ENCODE peak calls at places on chromosomes 2 and 18, in four cellular contexts. Z is K562, J is WTC11, B is HepG2. K is an unnamed sample.

GRCh38 chr18:59837586-59837985 is 62.2 kb upstream of the PMAIP1 start:
- DNase-seq in J (peak), Z (peak), B (peak), K (peak)

GRCh38 chr2:20198001-20198400 is 26.9 kb downstream of the SDC1 start:
- DNase-seq in B (no peak), J (no peak), Z (no peak), K (no peak)

GRCh38 chr2:177281400-177282021 is 17.0 kb upstream of the NFE2L2 start:
- DNase-seq in J (no peak), B (no peak), Z (peak), K (peak)

GRCh38 chr18:26322892-26323653 is 96.8 kb downstream of the TAF4B start:
- DNase-seq in Z (no peak), J (no peak), B (peak), K (no peak)

GRCh38 chr2:96095116-96095636 is 21.2 kb downstream of the ADRA2B start:
- DNase-seq in Z (peak), B (no peak), J (no peak), K (no peak)

GRCh38 chr18:6022840-6023239 is 127.5 kb upstream of the TMEM200C start:
- DNase-seq in Z (no peak), B (no peak), J (no peak), K (no peak)

GRCh38 chr2:36780231-36780808 is 83.8 kb downstream of the VIT start:
- DNase-seq in Z (peak), B (peak), J (no peak), K (peak)

GRCh38 chr2:111042772-111043771 is 77.6 kb upstream of the BCL2L11 start:
- DNase-seq in J (no peak), B (no peak), Z (no peak), K (no peak)

GRCh38 chr18:3593381-3593903 is 143.5 kb downstream of the TGIF1 start:
- DNase-seq in Z (peak), B (no peak), J (no peak), K (no peak)

GRCh38 chr2:215609089-215610032 is 173.5 kb upstream of the FN1 start:
- DNase-seq in B (no peak), Z (peak), J (no peak), K (no peak)

GRCh38 chr2:102736174-102736606 is 25.6 kb upstream of the TMEM182 start:
- DNase-seq in Z (peak), J (peak), B (peak), K (no peak)

GRCh38 chr2:26619096-26619495 is 22.1 kb downstream of the CIB4 start:
- DNase-seq in Z (no peak), B (no peak), J (no peak), K (no peak)
- TF ChIP-seq TCF7 in Z (no peak), B (no peak), J (no peak), K (no peak)

GRCh38 chr18:73670046-73670445 is 477.6 kb downstream of the FBXO15 start:
- DNase-seq in J (no peak), Z (no peak), B (no peak), K (no peak)
- TF ChIP-seq TCF7 in J (no peak), Z (no peak), B (no peak), K (no peak)

GRCh38 chr2:162072976-162073775 is 839 bp downstream of the DPP4 start:
- DNase-seq in J (peak), B (no peak), Z (no peak), K (no peak)

GRCh38 chr2:162074579-162074922 is 536 bp upstream of the DPP4 start:
- DNase-seq in B (no peak), Z (no peak), J (no peak), K (no peak)

GRCh38 chr2:162075689-162076132 is 1.7 kb upstream of the DPP4 start:
- DNase-seq in B (no peak), J (no peak), Z (no peak), K (no peak)

GRCh38 chr2:162074937-162075688 is 1.1 kb upstream of the DPP4 start:
- DNase-seq in Z (no peak), B (peak), J (no peak), K (no peak)

GRCh38 chr2:162073776-162074578 is at the start of gene DPP4:
- DNase-seq in Z (no peak), J (peak), B (peak), K (no peak)
- TF ChIP-seq TCF7 in Z (no peak), J (no peak), B (no peak), K (no peak)

DNA sequence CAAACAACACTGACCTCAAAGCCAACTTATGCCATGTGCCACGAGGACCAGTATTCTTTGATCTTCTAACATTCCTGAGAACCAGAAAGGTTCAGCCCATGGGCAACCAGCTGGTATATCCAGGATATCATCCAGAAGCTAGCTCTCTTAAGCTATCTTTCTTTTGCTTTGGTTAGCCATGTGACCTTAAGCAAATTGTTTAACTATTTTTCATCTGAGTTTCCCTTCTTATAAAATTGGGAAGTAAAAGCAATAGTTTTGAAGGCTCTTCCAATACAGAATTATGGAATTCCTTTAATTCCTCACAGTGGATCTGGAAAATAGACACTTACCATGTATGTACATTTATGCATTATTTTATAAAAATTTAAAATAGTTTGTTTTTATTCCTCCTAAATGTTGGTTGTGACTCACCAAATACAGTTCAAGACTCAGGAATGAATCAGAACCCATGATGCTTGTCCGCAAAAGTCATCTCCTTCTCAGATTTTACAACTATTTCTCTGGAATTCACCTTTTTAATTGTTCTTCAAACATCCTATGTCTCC is 435.7 kb downstream of the ZEB2 start:
- DNase-seq in Z (no peak), J (no peak), B (no peak), K (no peak)
- TF ChIP-seq TCF7 in Z (no peak), J (no peak), B (no peak), K (no peak)

GRCh38 chr2:232328038-232328435 is 50.5 kb upstream of the ALPP start:
- DNase-seq in B (no peak), J (no peak), Z (no peak), K (peak)

GRCh38 chr2:232331071-232331470 is 47.5 kb upstream of the ALPP start:
- DNase-seq in B (no peak), J (peak), Z (no peak), K (no peak)

GRCh38 chr2:232329716-232330067 is 48.9 kb upstream of the ALPP start:
- DNase-seq in Z (no peak), J (no peak), B (no peak), K (no peak)

GRCh38 chr2:232328516-232329460 is 49.8 kb upstream of the ALPP start:
- DNase-seq in B (no peak), Z (no peak), J (peak), K (no peak)

GRCh38 chr2:232330068-232330999 is 48.2 kb upstream of the ALPP start:
- DNase-seq in B (no peak), Z (no peak), J (peak), K (no peak)
- TF ChIP-seq TCF7 in B (no peak), Z (no peak), J (no peak), K (no peak)

GRCh38 chr2:152407806-152408205 is 72.8 kb downstream of the FMNL2 start:
- DNase-seq in J (no peak), B (no peak), Z (no peak), K (no peak)
- TF ChIP-seq TCF7 in J (no peak), B (no peak), Z (no peak), K (no peak)

K was measured in GM12878.